ENCODE peak calls at places on chromosomes 11 and 22, in eight cellular contexts. Z is GM12865, K is left ventricle myocardium inferior, O is choroid plexus epithelial cell, W is adrenal gland, Q is PC-3, U is epithelial cell of esophagus, H is cardiac fibroblast. V is an unnamed sample.
A peak's percentile ranks its signal among the peaks of the same experiment; 100 is the strongest.

GRCh38 chr22:43142881-43143562 is at the start of gene MCAT:
- DNase-seq in W (peak; percentile 79), Q (peak; percentile 78), Z (peak; percentile 90), U (peak; percentile 82), H (peak; percentile 71), O (peak; percentile 77), K (peak; percentile 86), V (peak; percentile 77)

GRCh38 chr11:30860970-30861369 is 274.8 kb upstream of the MPPED2 start:
- DNase-seq in W (no peak), O (no peak), Z (no peak), H (no peak), Q (no peak), K (no peak), U (no peak), V (no peak)

GRCh38 chr22:49267996-49268395 is 559.7 kb downstream of the BRD1 start:
- DNase-seq in Z (no peak), H (no peak), O (no peak), K (no peak), U (no peak), W (no peak), Q (no peak), V (no peak)

GRCh38 chr22:48897959-48898358 is 929.7 kb downstream of the BRD1 start:
- DNase-seq in Q (no peak), O (no peak), U (no peak), H (no peak), Z (no peak), W (peak; percentile 5), K (no peak), V (no peak)

GRCh38 chr11:68798221-68798813 is 43.4 kb downstream of the CPT1A start:
- DNase-seq in H (peak; percentile 29), Q (peak; percentile 52), Z (peak; percentile 33), U (peak; percentile 14), O (peak; percentile 22), K (no peak), W (no peak), V (peak; percentile 66)

GRCh38 chr11:47553417-47553746 is 450 bp upstream of the CELF1 start:
- DNase-seq in W (no peak), Z (no peak), O (peak; percentile 31), U (peak; percentile 53), H (no peak), K (no peak), Q (no peak), V (no peak)

GRCh38 chr11:86241956-86242525 is 2.5 kb upstream of the EED start:
- DNase-seq in O (no peak), U (no peak), K (no peak), W (no peak), H (no peak), Z (no peak), Q (no peak), V (no peak)

GRCh38 chr22:49240016-49240380 is 587.7 kb downstream of the BRD1 start:
- DNase-seq in W (no peak), K (no peak), Z (no peak), U (no peak), Q (no peak), H (no peak), O (no peak), V (no peak)

GRCh38 chr11:19723572-19724342 is 11.1 kb downstream of the NAV2 start:
- DNase-seq in H (peak; percentile 47), U (peak; percentile 58), W (peak; percentile 35), Q (peak; percentile 84), K (no peak), O (peak; percentile 57), Z (no peak), V (peak; percentile 71)

DNA sequence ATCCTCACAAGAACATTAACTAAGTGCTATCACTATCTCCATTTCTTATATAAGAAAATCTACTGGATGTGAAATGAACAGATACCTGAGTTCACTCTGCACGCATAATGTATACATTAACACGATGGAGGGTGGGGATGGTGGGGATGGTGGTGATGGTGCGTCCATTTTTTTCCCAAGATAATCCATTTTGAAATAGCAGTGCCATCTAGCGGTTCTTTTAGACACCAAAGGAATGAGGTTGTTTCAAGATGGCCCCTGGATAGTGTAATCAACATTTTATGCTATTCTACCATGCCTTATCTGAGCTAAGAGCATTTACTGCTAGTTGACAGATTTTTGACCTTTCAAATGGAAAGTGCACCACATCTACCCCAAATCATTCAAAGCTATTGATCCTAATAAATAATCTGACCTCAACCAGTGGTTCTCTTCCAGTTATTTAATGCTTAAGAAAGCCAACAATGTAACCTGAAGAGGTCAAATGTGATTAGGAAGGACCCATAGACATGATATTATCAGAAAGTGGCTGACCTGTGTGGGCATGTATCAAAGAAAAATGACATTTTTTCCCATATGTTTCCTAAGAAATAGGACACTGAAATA is 714.7 kb upstream of the TENM4 start:
- DNase-seq in W (no peak), O (peak; percentile 52), Z (peak; percentile 27), K (no peak), H (peak; percentile 29), Q (peak; percentile 54), U (peak; percentile 49), V (no peak)
- TF ChIP-seq CTCF in W (peak; percentile 23), O (peak; percentile 76), Z (peak; percentile 44), K (peak; percentile 62), H (peak; percentile 40), Q (peak; percentile 76), U (peak; percentile 64), V (peak; percentile 29)

DNA sequence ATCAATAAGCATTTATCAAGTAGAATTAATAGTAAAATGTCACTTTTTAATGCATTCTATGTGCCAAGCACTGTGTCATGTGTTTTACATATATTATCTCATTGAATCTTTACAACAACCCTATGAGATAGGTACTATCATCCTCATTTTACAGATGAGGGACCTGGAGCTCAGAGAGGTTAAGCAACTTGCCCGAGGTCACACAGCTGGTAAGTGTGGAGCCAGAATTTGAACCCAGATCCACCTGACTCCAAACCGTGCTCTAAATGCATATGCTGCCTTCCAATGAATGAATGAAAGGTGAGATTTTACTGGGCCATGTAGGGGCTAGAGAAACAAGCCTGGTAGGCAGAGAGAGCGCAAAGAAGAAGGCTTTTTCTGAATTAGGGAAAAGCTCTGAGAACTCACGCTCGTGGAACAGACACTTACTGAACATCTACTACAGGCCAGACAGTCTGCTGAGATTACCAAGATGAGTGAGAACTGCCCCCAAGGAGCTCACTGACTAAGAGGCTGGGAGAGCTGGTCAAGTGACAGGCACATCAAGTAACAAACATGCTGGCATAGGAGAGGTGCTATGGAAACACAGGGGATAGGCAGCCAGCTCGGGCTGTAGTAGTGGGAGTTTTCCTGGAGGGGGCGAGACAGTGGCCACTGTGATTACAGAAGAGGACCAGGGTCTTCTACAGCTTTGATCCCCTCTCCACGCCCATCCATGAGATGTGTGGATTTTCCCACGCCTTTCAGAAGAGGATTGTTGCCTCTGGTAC is 4.4 kb downstream of the ABCG4 start:
- DNase-seq in O (no peak), Z (no peak), K (no peak), U (no peak), W (no peak), Q (no peak), H (no peak), V (no peak)
- TF ChIP-seq CTCF in O (peak; percentile 20), Z (no peak), K (no peak), U (no peak), W (no peak), Q (peak; percentile 38), H (no peak), V (no peak)

GRCh38 chr11:93717501-93717900 is 23.8 kb downstream of the TAF1D start:
- DNase-seq in K (no peak), Q (no peak), U (no peak), O (no peak), H (no peak), W (no peak), Z (no peak), V (no peak)

GRCh38 chr11:93710239-93710638 is 31.1 kb downstream of the TAF1D start:
- DNase-seq in H (no peak), U (no peak), Q (no peak), K (no peak), Z (no peak), O (no peak), W (no peak), V (no peak)

GRCh38 chr11:93718057-93718563 is 23.2 kb downstream of the TAF1D start:
- DNase-seq in Q (no peak), W (no peak), K (no peak), H (no peak), Z (peak; percentile 71), O (no peak), U (no peak), V (no peak)

GRCh38 chr11:93715797-93716396 is 25.4 kb downstream of the TAF1D start:
- DNase-seq in O (no peak), Q (no peak), Z (no peak), K (no peak), W (no peak), U (no peak), H (no peak), V (no peak)

GRCh38 chr11:93712678-93713077 is 28.6 kb downstream of the TAF1D start:
- DNase-seq in W (no peak), Z (no peak), H (no peak), K (no peak), U (no peak), Q (no peak), O (no peak), V (no peak)
- TF ChIP-seq CTCF in W (no peak), Z (no peak), H (no peak), K (no peak), U (no peak), Q (no peak), O (no peak), V (no peak)

DNA sequence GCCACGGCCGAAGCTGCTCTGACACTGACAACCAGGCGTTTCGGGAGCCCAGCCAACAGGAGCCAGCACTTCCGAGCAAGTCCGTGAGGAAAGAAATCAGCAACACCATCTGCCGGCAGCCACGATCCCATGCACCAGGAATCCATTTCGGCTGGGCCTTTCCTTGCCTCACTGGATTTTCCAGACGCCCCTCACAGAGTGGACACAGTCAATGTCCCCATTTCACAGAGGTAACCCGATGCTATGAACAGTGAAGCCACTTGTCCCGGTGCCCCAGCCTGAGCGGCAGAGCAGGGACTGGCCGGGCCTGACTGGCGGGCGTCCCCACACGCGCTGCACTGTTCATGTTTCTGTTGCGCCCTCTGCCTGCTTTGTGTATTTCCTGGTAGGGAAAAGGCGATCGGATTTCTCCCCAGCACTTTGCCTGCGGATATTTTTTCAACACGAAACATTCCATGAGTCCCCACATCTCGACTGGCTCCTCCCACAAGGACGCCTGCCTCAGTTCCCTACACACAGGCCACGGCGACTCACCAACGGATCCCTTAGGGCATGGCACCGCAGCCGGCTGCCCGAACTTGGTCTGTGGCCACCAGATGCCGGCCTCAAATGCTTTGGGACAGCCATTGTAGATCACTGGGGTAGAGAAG is 55.3 kb downstream of the TRMU start:
- DNase-seq in O (peak; percentile 63), Q (peak; percentile 63), K (peak; percentile 61), H (peak; percentile 61), U (peak; percentile 73), Z (no peak), W (peak; percentile 74), V (no peak)
- TF ChIP-seq CTCF in O (peak; percentile 61), Q (peak; percentile 58), K (peak; percentile 50), H (peak; percentile 46), U (peak; percentile 60), Z (no peak), W (no peak), V (no peak)

GRCh38 chr11:76361773-76362172 is 19.2 kb downstream of the THAP12 start:
- DNase-seq in U (no peak), K (no peak), O (no peak), W (no peak), H (no peak), Z (no peak), Q (no peak), V (no peak)
- TF ChIP-seq CTCF in U (no peak), K (no peak), O (no peak), W (no peak), H (no peak), Z (no peak), Q (no peak), V (no peak)